ENCODE peak calls at places on chromosomes 13 and 19, in eight cellular contexts. One of them, this sample, is unnamed.

GRCh38 chr19:54391589-54392061 is 23.6 kb upstream of the TTYH1 start:
- DNase-seq in sciatic nerve: no peak
- DNase-seq in epithelial cell of prostate: no peak
- DNase-seq in fibroblast of villous mesenchyme: no peak
- DNase-seq in COR-L47: no peak
- DNase-seq in activated naive CD8-positive, alpha-beta T cell treated with anti-CD3 and anti-CD28 coated beads for 36 hours: no peak
- DNase-seq in M059J: no peak
- DNase-seq in mucosa of gallbladder: no peak
- DNase-seq in this sample: no peak

GRCh38 chr13:77028202-77028601 is 1.2 kb upstream of the FBXL3 start:
- DNase-seq in sciatic nerve: no peak
- DNase-seq in epithelial cell of prostate: no peak
- DNase-seq in fibroblast of villous mesenchyme: no peak
- DNase-seq in COR-L47: no peak
- DNase-seq in activated naive CD8-positive, alpha-beta T cell treated with anti-CD3 and anti-CD28 coated beads for 36 hours: no peak
- DNase-seq in M059J: peak
- DNase-seq in mucosa of gallbladder: no peak
- DNase-seq in this sample: no peak

GRCh38 chr13:18996627-18997051 is 185.0 kb downstream of the TUBA3C start:
- DNase-seq in sciatic nerve: no peak
- DNase-seq in epithelial cell of prostate: no peak
- DNase-seq in fibroblast of villous mesenchyme: no peak
- DNase-seq in COR-L47: no peak
- DNase-seq in activated naive CD8-positive, alpha-beta T cell treated with anti-CD3 and anti-CD28 coated beads for 36 hours: no peak
- DNase-seq in M059J: no peak
- DNase-seq in mucosa of gallbladder: no peak
- DNase-seq in this sample: no peak

GRCh38 chr19:1768248-1768647 is 14.9 kb downstream of the ONECUT3 start:
- DNase-seq in sciatic nerve: no peak
- DNase-seq in epithelial cell of prostate: no peak
- DNase-seq in fibroblast of villous mesenchyme: peak
- DNase-seq in COR-L47: no peak
- DNase-seq in activated naive CD8-positive, alpha-beta T cell treated with anti-CD3 and anti-CD28 coated beads for 36 hours: no peak
- DNase-seq in M059J: no peak
- DNase-seq in mucosa of gallbladder: no peak
- DNase-seq in this sample: no peak

GRCh38 chr19:46845959-46846459 is 4.6 kb downstream of the AP2S1 start:
- DNase-seq in sciatic nerve: no peak
- DNase-seq in epithelial cell of prostate: no peak
- DNase-seq in fibroblast of villous mesenchyme: no peak
- DNase-seq in COR-L47: no peak
- DNase-seq in activated naive CD8-positive, alpha-beta T cell treated with anti-CD3 and anti-CD28 coated beads for 36 hours: no peak
- DNase-seq in M059J: no peak
- DNase-seq in mucosa of gallbladder: no peak
- DNase-seq in this sample: no peak

GRCh38 chr13:113803409-113804016 is 44.5 kb downstream of the TMEM255B start:
- DNase-seq in sciatic nerve: peak
- DNase-seq in epithelial cell of prostate: no peak
- DNase-seq in fibroblast of villous mesenchyme: no peak
- DNase-seq in COR-L47: no peak
- DNase-seq in activated naive CD8-positive, alpha-beta T cell treated with anti-CD3 and anti-CD28 coated beads for 36 hours: no peak
- DNase-seq in M059J: no peak
- DNase-seq in mucosa of gallbladder: no peak
- DNase-seq in this sample: no peak

GRCh38 chr13:33251131-33251629 is 34.4 kb downstream of the STARD13 start:
- DNase-seq in sciatic nerve: no peak
- DNase-seq in epithelial cell of prostate: peak
- DNase-seq in fibroblast of villous mesenchyme: peak
- DNase-seq in COR-L47: no peak
- DNase-seq in activated naive CD8-positive, alpha-beta T cell treated with anti-CD3 and anti-CD28 coated beads for 36 hours: no peak
- DNase-seq in M059J: peak
- DNase-seq in mucosa of gallbladder: peak
- DNase-seq in this sample: peak

GRCh38 chr19:3984584-3984907 is 717 bp downstream of the EEF2 start:
- DNase-seq in sciatic nerve: no peak
- DNase-seq in epithelial cell of prostate: no peak
- DNase-seq in fibroblast of villous mesenchyme: no peak
- DNase-seq in COR-L47: no peak
- DNase-seq in activated naive CD8-positive, alpha-beta T cell treated with anti-CD3 and anti-CD28 coated beads for 36 hours: no peak
- DNase-seq in M059J: no peak
- DNase-seq in mucosa of gallbladder: no peak
- DNase-seq in this sample: no peak

GRCh38 chr13:73303858-73304257 is 245.1 kb downstream of the KLF5 start:
- DNase-seq in sciatic nerve: no peak
- DNase-seq in epithelial cell of prostate: peak
- DNase-seq in fibroblast of villous mesenchyme: no peak
- DNase-seq in COR-L47: no peak
- DNase-seq in activated naive CD8-positive, alpha-beta T cell treated with anti-CD3 and anti-CD28 coated beads for 36 hours: no peak
- DNase-seq in M059J: peak
- DNase-seq in mucosa of gallbladder: no peak
- DNase-seq in this sample: no peak

This sample was measured in non-pigmented ciliary epithelial cell.